ENCODE peak calls at places on chromosomes 13 and 19, in four cellular contexts. C is DND-41, M is esophagus squamous epithelium, P is heart right ventricle. H is an unnamed sample.
A peak's percentile ranks its signal among the peaks of the same experiment; 100 is the strongest.

GRCh38 chr13:35914662-35915061 is 216.5 kb downstream of the DCLK1 start:
- DNase-seq in C (no peak), M (no peak), P (no peak), H (no peak)

GRCh38 chr19:5590151-5590864 is 22.6 kb upstream of the TINCR start:
- DNase-seq in C (no peak), M (no peak), P (no peak), H (no peak)

GRCh38 chr13:44759723-44760360 is 183.7 kb upstream of the TSC22D1 start:
- DNase-seq in C (no peak), M (no peak), P (no peak), H (no peak)

GRCh38 chr19:4233282-4233853 is 4.0 kb downstream of the EBI3 start:
- DNase-seq in C (peak; percentile 68), M (no peak), P (peak; percentile 56), H (peak; percentile 70)

GRCh38 chr13:104571161-104571889 is 1505.1 kb upstream of the SLC10A2 start:
- DNase-seq in C (peak; percentile 50), M (no peak), P (no peak), H (no peak)

GRCh38 chr19:14135985-14136508 is 342 bp downstream of the ASF1B start:
- DNase-seq in C (no peak), M (no peak), P (no peak), H (no peak)

GRCh38 chr13:102286326-102286725 is 115.5 kb downstream of the FGF14 start:
- DNase-seq in C (no peak), M (no peak), P (no peak), H (no peak)

GRCh38 chr13:94617389-94618000 is 15.8 kb downstream of the GPR180 start:
- DNase-seq in C (peak; percentile 34), M (no peak), P (no peak), H (no peak)

GRCh38 chr13:34207334-34207733 is 389.4 kb downstream of the RFC3 start:
- DNase-seq in C (no peak), M (no peak), P (peak; percentile 21), H (no peak)

GRCh38 chr19:4267901-4268815 is 10.9 kb upstream of the SHD start:
- DNase-seq in C (no peak), M (no peak), P (no peak), H (no peak)

GRCh38 chr13:43195551-43195950 is 172.2 kb downstream of the DNAJC15 start:
- DNase-seq in C (no peak), M (no peak), P (no peak), H (no peak)

GRCh38 chr13:93227280-93227905 is 786 bp downstream of the GPC6 start:
- DNase-seq in C (no peak), M (no peak), P (no peak), H (no peak)

GRCh38 chr19:7257148-7258041 is 36.8 kb downstream of the INSR start:
- DNase-seq in C (no peak), M (no peak), P (no peak), H (no peak)

GRCh38 chr13:21637296-21637695 is 33.3 kb upstream of the MICU2 start:
- DNase-seq in C (no peak), M (no peak), P (no peak), H (peak; percentile 41)

GRCh38 chr13:31749929-31750328 is 10.6 kb downstream of the RXFP2 start:
- DNase-seq in C (no peak), M (no peak), P (no peak), H (no peak)

GRCh38 chr19:16944626-16945363 is 56.0 kb downstream of the F2RL3 start:
- DNase-seq in C (no peak), M (no peak), P (peak; percentile 50), H (no peak)

GRCh38 chr19:4279530-4280422 is 710 bp downstream of the SHD start:
- DNase-seq in C (no peak), M (no peak), P (no peak), H (no peak)

GRCh38 chr19:17616961-17617806 is 61.7 kb downstream of the COLGALT1 start:
- DNase-seq in C (peak; percentile 12), M (no peak), P (no peak), H (no peak)

GRCh38 chr13:44052843-44053607 is 173.3 kb downstream of the LACC1 start:
- DNase-seq in C (no peak), M (no peak), P (no peak), H (no peak)

GRCh38 chr13:67136157-67136556 is 94.0 kb downstream of the PCDH9 start:
- DNase-seq in C (no peak), M (no peak), P (no peak), H (no peak)

GRCh38 chr19:1839658-1840540 is 8.4 kb downstream of the REXO1 start:
- DNase-seq in C (no peak), M (no peak), P (no peak), H (no peak)

GRCh38 chr19:18809149-18809978 is 18.3 kb upstream of the COMP start:
- DNase-seq in C (no peak), M (no peak), P (peak; percentile 49), H (no peak)

GRCh38 chr13:24652346-24652745 is 27.9 kb upstream of the ATP12A start:
- DNase-seq in C (no peak), M (no peak), P (no peak), H (no peak)

GRCh38 chr13:98570929-98571372 is 6.0 kb downstream of the STK24 start:
- DNase-seq in C (peak; percentile 56), M (no peak), P (no peak), H (peak; percentile 32)

GRCh38 chr13:106709509-106709908 is 141.6 kb upstream of the ARGLU1 start:
- DNase-seq in C (no peak), M (no peak), P (no peak), H (no peak)

GRCh38 chr13:25538276-25538675 is 166.5 kb downstream of the ATP8A2 start:
- DNase-seq in C (no peak), M (no peak), P (no peak), H (no peak)

GRCh38 chr13:23871616-23872220 is 17.5 kb downstream of the MIPEP start:
- DNase-seq in C (no peak), M (no peak), P (no peak), H (no peak)

GRCh38 chr19:17625980-17626379 is 62.2 kb downstream of the UNC13A start:
- DNase-seq in C (no peak), M (no peak), P (no peak), H (no peak)

DNA sequence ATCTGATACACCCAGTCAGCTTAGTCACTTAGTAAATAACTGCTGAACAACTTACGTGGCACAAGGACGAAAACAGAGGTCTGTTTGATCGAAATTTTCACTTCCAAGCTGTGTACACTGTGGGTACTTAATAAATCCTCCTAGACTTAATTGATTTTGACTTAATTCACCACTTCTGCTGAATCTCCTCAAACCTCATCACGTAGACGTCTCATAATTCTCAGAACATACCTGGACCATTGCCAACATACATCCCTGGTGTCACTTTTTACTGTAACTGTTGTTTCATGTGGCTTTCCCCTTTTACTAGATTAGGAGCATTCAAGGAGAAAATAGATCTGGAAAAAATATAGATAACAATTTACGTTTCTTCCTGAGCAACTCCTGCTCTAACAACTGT is 104.9 kb downstream of the MBNL2 start:
- DNase-seq in C (no peak), M (no peak), P (no peak), H (no peak)
- H3K4me1 ChIP-seq in C (no peaks in the 10 kb centered on the region), M (peaks cover under 1% of the 10 kb centered on the region), P (peaks cover 48% of the 10 kb centered on the region), H (no peaks in the 10 kb centered on the region)

GRCh38 chr13:50080856-50081105 is 65.5 kb downstream of the KCNRG start:
- DNase-seq in C (no peak), M (no peak), P (no peak), H (no peak)

GRCh38 chr13:50081899-50082425 is 66.7 kb downstream of the KCNRG start:
- DNase-seq in C (peak; percentile 99), M (peak; percentile 92), P (peak; percentile 96), H (peak; percentile 97)

GRCh38 chr13:50080158-50080855 is 65.1 kb downstream of the KCNRG start:
- DNase-seq in C (peak; percentile 53), M (no peak), P (no peak), H (peak; percentile 17)

GRCh38 chr13:50081106-50081898 is 66.1 kb downstream of the KCNRG start:
- DNase-seq in C (peak; percentile 74), M (peak; percentile 14), P (peak; percentile 56), H (peak; percentile 32)

DNA sequence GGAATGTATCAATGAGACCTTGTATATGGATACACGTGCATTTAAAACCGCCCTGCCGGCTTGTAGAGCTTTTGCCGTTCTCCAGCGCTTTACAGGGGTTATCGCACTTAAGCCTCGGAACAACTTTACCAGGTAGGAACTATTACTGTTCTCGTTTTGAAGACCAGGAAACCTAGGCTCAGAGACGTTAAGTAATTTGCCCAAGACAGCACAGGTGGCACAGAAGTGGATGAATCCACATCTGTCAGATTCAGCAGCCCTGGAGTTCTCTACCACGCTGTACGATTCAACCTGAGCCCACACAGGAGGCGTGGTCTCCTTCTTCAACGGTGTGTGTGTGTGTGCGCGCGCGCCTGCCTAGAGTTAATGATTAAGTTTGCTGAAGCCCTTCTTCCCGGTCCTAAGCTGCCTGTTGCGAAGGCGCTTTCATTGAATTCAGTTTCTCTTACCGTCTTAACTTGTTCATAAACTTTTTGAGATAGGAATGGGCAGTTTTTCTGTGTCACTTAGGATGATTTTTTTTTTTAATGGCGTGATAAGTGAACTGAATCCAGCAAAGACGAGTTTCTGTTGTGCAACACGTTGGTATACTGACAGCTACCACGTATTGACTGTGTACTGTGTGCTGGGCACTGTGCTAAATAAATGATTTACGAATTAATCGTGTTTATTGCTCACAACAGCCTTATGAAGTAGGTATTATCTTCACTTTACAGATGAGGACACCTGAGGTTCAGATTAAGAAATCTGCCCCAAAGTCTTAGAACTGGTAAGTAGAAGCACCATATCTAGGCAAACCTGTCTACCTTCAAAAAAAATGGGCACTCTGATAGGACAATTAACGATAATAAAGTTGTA is 67.4 kb downstream of the KCNRG start:
- DNase-seq in C (peak; percentile 87), M (no peak), P (peak; percentile 39), H (peak; percentile 82)
- H3K4me1 ChIP-seq in C (peaks cover 55% of the 10 kb centered on the region), M (peaks cover 7% of the 10 kb centered on the region), P (peaks cover 13% of the 10 kb centered on the region), H (peaks cover 29% of the 10 kb centered on the region)

GRCh38 chr19:10764340-10764894 is 46.5 kb downstream of the DNM2 start:
- DNase-seq in C (no peak), M (no peak), P (no peak), H (no peak)
- H3K4me1 ChIP-seq in C (peaks cover 19% of the 10 kb centered on the region), M (peaks cover 40% of the 10 kb centered on the region), P (peaks cover 88% of the 10 kb centered on the region), H (peaks cover 50% of the 10 kb centered on the region)

GRCh38 chr13:52001120-52001731 is 10.0 kb downstream of the ATP7B start:
- DNase-seq in C (no peak), M (no peak), P (no peak), H (no peak)
- H3K4me1 ChIP-seq in C (no peaks in the 10 kb centered on the region), M (no peaks in the 10 kb centered on the region), P (peaks cover 12% of the 10 kb centered on the region), H (no peaks in the 10 kb centered on the region)